ENCODE peak calls at places on chromosomes 12 and 14, in eight cellular contexts. J is body of pancreas; F is PC-3; D is OCI-LY7; T is effector memory CD4-positive, alpha-beta T cell; H is CD8-positive, alpha-beta memory T cell; E is gastrocnemius medialis; L is H1. Y is an unnamed sample.

GRCh38 chr14:68384335-68384734 is 408.5 kb downstream of the ZFP36L1 start:
- DNase-seq in J (peak), F (no peak), D (no peak), T (no peak), H (no peak), E (peak), L (no peak), Y (peak)

GRCh38 chr14:89954045-89955021 is at the start of gene EFCAB11:
- DNase-seq in J (peak), F (peak), D (peak), T (peak), H (peak), E (peak), L (peak), Y (peak)

GRCh38 chr12:111440631-111441030 is 34.9 kb downstream of the SH2B3 start:
- DNase-seq in J (no peak), F (no peak), D (no peak), T (no peak), H (no peak), E (no peak), L (no peak), Y (no peak)

GRCh38 chr14:100525615-100526014 is 61.6 kb downstream of the BEGAIN start:
- DNase-seq in J (no peak), F (no peak), D (no peak), T (no peak), H (no peak), E (no peak), L (no peak), Y (no peak)

GRCh38 chr12:114163766-114164165 is 197.6 kb upstream of the RBM19 start:
- DNase-seq in J (no peak), F (peak), D (no peak), T (no peak), H (no peak), E (no peak), L (no peak), Y (no peak)

GRCh38 chr12:6206327-6206726 is 6.1 kb downstream of the CD9 start:
- DNase-seq in J (no peak), F (no peak), D (no peak), T (no peak), H (no peak), E (no peak), L (no peak), Y (no peak)

GRCh38 chr12:108611884-108612415 is 14.1 kb upstream of the TMEM119 start:
- DNase-seq in J (no peak), F (peak), D (peak), T (peak), H (peak), E (no peak), L (peak), Y (no peak)

GRCh38 chr12:16300222-16300621 is 22.7 kb upstream of the SLC15A5 start:
- DNase-seq in J (no peak), F (no peak), D (no peak), T (no peak), H (no peak), E (no peak), L (no peak), Y (no peak)

GRCh38 chr14:101354726-101355125 is 206.6 kb upstream of the DIO3 start:
- DNase-seq in J (peak), F (no peak), D (no peak), T (no peak), H (no peak), E (no peak), L (no peak), Y (no peak)

GRCh38 chr12:54680374-54680773 is 32.2 kb upstream of the DCD start:
- DNase-seq in J (peak), F (peak), D (peak), T (no peak), H (no peak), E (no peak), L (peak), Y (no peak)

GRCh38 chr12:48924617-48925217 is 575 bp downstream of the FKBP11 start:
- DNase-seq in J (peak), F (peak), D (peak), T (peak), H (peak), E (no peak), L (peak), Y (no peak)

GRCh38 chr14:105855893-105856675 is 329.7 kb downstream of the TMEM121 start:
- DNase-seq in J (peak), F (no peak), D (peak), T (no peak), H (no peak), E (no peak), L (no peak), Y (no peak)

GRCh38 chr14:56659964-56660551 is 80.5 kb downstream of the TMEM260 start:
- DNase-seq in J (no peak), F (peak), D (peak), T (no peak), H (no peak), E (no peak), L (no peak), Y (no peak)

GRCh38 chr12:127980585-127980984 is 286.4 kb upstream of the TMEM132C start:
- DNase-seq in J (no peak), F (no peak), D (no peak), T (no peak), H (no peak), E (no peak), L (no peak), Y (no peak)

GRCh38 chr14:59189281-59189821 is 884 bp downstream of the DAAM1 start:
- DNase-seq in J (peak), F (peak), D (peak), T (peak), H (peak), E (no peak), L (no peak), Y (no peak)

GRCh38 chr14:59422069-59422881 is 42.9 kb downstream of the GPR135 start:
- DNase-seq in J (no peak), F (peak), D (peak), T (no peak), H (no peak), E (no peak), L (no peak), Y (no peak)

GRCh38 chr14:21861153-21861552 is 187.5 kb upstream of the OR4E1 start:
- DNase-seq in J (no peak), F (no peak), D (no peak), T (no peak), H (no peak), E (no peak), L (no peak), Y (no peak)

GRCh38 chr12:93741741-93742085 is 64.5 kb downstream of the CRADD start:
- DNase-seq in J (no peak), F (peak), D (no peak), T (no peak), H (no peak), E (no peak), L (peak), Y (no peak)

GRCh38 chr14:22088614-22089359 is 415.2 kb upstream of the OR4E1 start:
- DNase-seq in J (no peak), F (peak), D (no peak), T (no peak), H (no peak), E (no peak), L (no peak), Y (no peak)

GRCh38 chr14:30573203-30573814 is 14.4 kb downstream of the G2E3 start:
- DNase-seq in J (no peak), F (peak), D (no peak), T (no peak), H (no peak), E (no peak), L (no peak), Y (no peak)

GRCh38 chr12:109723311-109723791 is 9.7 kb downstream of the FAM222A start:
- DNase-seq in J (peak), F (no peak), D (no peak), T (no peak), H (no peak), E (peak), L (no peak), Y (no peak)

GRCh38 chr12:52865090-52865944 is 16.5 kb upstream of the KRT78 start:
- DNase-seq in J (peak), F (peak), D (peak), T (no peak), H (no peak), E (no peak), L (no peak), Y (peak)

GRCh38 chr14:101878222-101879211 is 85.9 kb upstream of the DYNC1H1 start:
- DNase-seq in J (peak), F (no peak), D (peak), T (peak), H (no peak), E (no peak), L (no peak), Y (no peak)

GRCh38 chr14:101636081-101636560 is 74.8 kb downstream of the DIO3 start:
- DNase-seq in J (no peak), F (no peak), D (no peak), T (no peak), H (no peak), E (no peak), L (no peak), Y (no peak)

GRCh38 chr12:104605685-104606084 is 148.9 kb downstream of the CHST11 start:
- DNase-seq in J (no peak), F (no peak), D (no peak), T (no peak), H (no peak), E (peak), L (no peak), Y (peak)

GRCh38 chr14:103078860-103079587 is 5.0 kb upstream of the LBHD2 start:
- DNase-seq in J (no peak), F (no peak), D (no peak), T (no peak), H (no peak), E (no peak), L (no peak), Y (no peak)

GRCh38 chr12:10717410-10717809 is 5.7 kb downstream of the YBX3 start:
- DNase-seq in J (no peak), F (no peak), D (no peak), T (no peak), H (no peak), E (no peak), L (no peak), Y (no peak)

GRCh38 chr12:15846887-15847286 is 35.3 kb upstream of the STRAP start:
- DNase-seq in J (no peak), F (no peak), D (no peak), T (no peak), H (no peak), E (no peak), L (no peak), Y (no peak)

GRCh38 chr12:47995976-47996375 is 8.3 kb downstream of the COL2A1 start:
- DNase-seq in J (peak), F (peak), D (no peak), T (no peak), H (no peak), E (no peak), L (no peak), Y (no peak)

GRCh38 chr12:92949466-92949865 is 20.4 kb upstream of the EEA1 start:
- DNase-seq in J (no peak), F (no peak), D (no peak), T (no peak), H (no peak), E (no peak), L (no peak), Y (no peak)

GRCh38 chr12:116533343-116534248 is 25.6 kb upstream of the MAP1LC3B2 start:
- DNase-seq in J (peak), F (peak), D (peak), T (peak), H (peak), E (peak), L (no peak), Y (peak)
- H3K27ac ChIP-seq in J (peak), F (peak), D (no peak), T (no peak), H (peak), E (peak), L (peak), Y (peak)

GRCh38 chr12:2649201-2650030 is 145.4 kb upstream of the FKBP4 start:
- DNase-seq in J (no peak), F (no peak), D (no peak), T (no peak), H (no peak), E (no peak), L (no peak), Y (peak)

GRCh38 chr12:2651061-2651965 is 143.5 kb upstream of the FKBP4 start:
- DNase-seq in J (no peak), F (no peak), D (no peak), T (no peak), H (no peak), E (no peak), L (no peak), Y (no peak)

GRCh38 chr12:2648406-2648805 is 146.4 kb upstream of the FKBP4 start:
- DNase-seq in J (no peak), F (no peak), D (no peak), T (no peak), H (no peak), E (no peak), L (no peak), Y (no peak)

GRCh38 chr12:2652011-2652400 is 142.8 kb upstream of the FKBP4 start:
- DNase-seq in J (no peak), F (no peak), D (no peak), T (no peak), H (no peak), E (no peak), L (no peak), Y (peak)

GRCh38 chr12:2650261-2651060 is 144.3 kb upstream of the FKBP4 start:
- DNase-seq in J (no peak), F (no peak), D (no peak), T (no peak), H (no peak), E (no peak), L (no peak), Y (peak)
- H3K27ac ChIP-seq in J (no peak), F (no peak), D (no peak), T (no peak), H (no peak), E (no peak), L (no peak), Y (no peak)

GRCh38 chr12:107491856-107492255 is 193.7 kb upstream of the PWP1 start:
- DNase-seq in J (no peak), F (no peak), D (no peak), T (no peak), H (no peak), E (no peak), L (no peak), Y (no peak)
- H3K27ac ChIP-seq in J (no peak), F (no peak), D (peak), T (no peak), H (no peak), E (no peak), L (no peak), Y (no peak)

GRCh38 chr12:27305673-27306504 is 26.7 kb upstream of the BMAL2 start:
- DNase-seq in J (no peak), F (peak), D (peak), T (no peak), H (peak), E (no peak), L (no peak), Y (no peak)
- H3K27ac ChIP-seq in J (no peak), F (no peak), D (no peak), T (no peak), H (no peak), E (no peak), L (no peak), Y (peak)

GRCh38 chr14:92652413-92653151 is 95.8 kb downstream of the LGMN start:
- DNase-seq in J (no peak), F (no peak), D (no peak), T (no peak), H (peak), E (no peak), L (no peak), Y (no peak)
- H3K27ac ChIP-seq in J (no peak), F (no peak), D (no peak), T (peak), H (peak), E (no peak), L (no peak), Y (peak)

DNA sequence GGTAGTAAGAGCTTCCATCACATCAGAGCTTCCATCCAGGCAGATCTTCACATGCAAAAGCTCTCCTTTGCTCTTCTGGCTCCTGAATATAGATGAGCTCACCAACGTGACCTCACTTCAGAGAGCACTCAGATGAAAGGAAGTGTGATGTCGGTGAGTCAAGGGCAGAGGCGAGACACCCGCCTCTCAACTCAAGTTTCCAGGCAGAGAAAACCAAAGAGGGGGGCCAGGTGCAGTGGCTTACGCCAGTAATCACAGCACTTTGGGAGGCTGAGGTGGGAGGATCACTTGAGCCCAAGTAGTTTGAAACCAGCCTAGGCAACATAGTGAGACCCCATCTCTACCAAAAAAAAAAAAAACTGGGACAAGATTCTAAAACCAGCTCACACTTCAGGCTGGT is 126.9 kb downstream of the DUSP6 start:
- DNase-seq in J (no peak), F (peak), D (no peak), T (peak), H (peak), E (no peak), L (no peak), Y (no peak)
- H3K27ac ChIP-seq in J (no peak), F (peak), D (no peak), T (no peak), H (no peak), E (no peak), L (no peak), Y (peak)

GRCh38 chr12:117044790-117045174 is 54.4 kb downstream of the TESC start:
- DNase-seq in J (no peak), F (no peak), D (no peak), T (no peak), H (no peak), E (no peak), L (no peak), Y (no peak)
- H3K27ac ChIP-seq in J (no peak), F (no peak), D (no peak), T (no peak), H (peak), E (no peak), L (no peak), Y (no peak)

Y was measured in ascending aorta.